ENCODE peak calls at places on chromosome 13, in five cellular contexts. One of them, this sample, is unnamed.

GRCh38 chr13:33348366-33348765 is 62.8 kb upstream of the STARD13 start:
- DNase-seq in cardiac muscle cell: no peak
- DNase-seq in AG04449: no peak
- DNase-seq in GM23338: no peak
- DNase-seq in sigmoid colon: no peak
- DNase-seq in this sample: no peak

GRCh38 chr13:40389081-40389641 is 277.3 kb downstream of the FOXO1 start:
- DNase-seq in AG04449: no peak
- DNase-seq in sigmoid colon: no peak
- DNase-seq in cardiac muscle cell: no peak
- DNase-seq in GM23338: no peak
- DNase-seq in this sample: no peak

GRCh38 chr13:91572439-91572838 is 174.0 kb downstream of the GPC5 start:
- DNase-seq in sigmoid colon: no peak
- DNase-seq in GM23338: no peak
- DNase-seq in AG04449: no peak
- DNase-seq in cardiac muscle cell: no peak
- DNase-seq in this sample: no peak

GRCh38 chr13:113843864-113844556 is 19.9 kb downstream of the GAS6 start:
- DNase-seq in cardiac muscle cell: no peak
- DNase-seq in AG04449: no peak
- DNase-seq in sigmoid colon: no peak
- DNase-seq in GM23338: peak; percentile 45
- DNase-seq in this sample: no peak

GRCh38 chr13:40665061-40665753 is 1.2 kb downstream of the FOXO1 start:
- DNase-seq in sigmoid colon: no peak
- DNase-seq in GM23338: peak; percentile 47
- DNase-seq in cardiac muscle cell: peak; percentile 68
- DNase-seq in AG04449: no peak
- DNase-seq in this sample: peak; percentile 69

GRCh38 chr13:22927008-22927393 is 253.8 kb upstream of the SGCG start:
- DNase-seq in GM23338: peak; percentile 58
- DNase-seq in sigmoid colon: no peak
- DNase-seq in AG04449: no peak
- DNase-seq in cardiac muscle cell: no peak
- DNase-seq in this sample: no peak

GRCh38 chr13:106173346-106173745 is 362.1 kb downstream of the EFNB2 start:
- DNase-seq in GM23338: no peak
- DNase-seq in AG04449: no peak
- DNase-seq in cardiac muscle cell: no peak
- DNase-seq in sigmoid colon: no peak
- DNase-seq in this sample: no peak

GRCh38 chr13:108830916-108831315 is 201.5 kb downstream of the MYO16 start:
- DNase-seq in sigmoid colon: no peak
- DNase-seq in cardiac muscle cell: no peak
- DNase-seq in GM23338: no peak
- DNase-seq in AG04449: no peak
- DNase-seq in this sample: no peak

GRCh38 chr13:30043631-30043925 is 193.2 kb upstream of the UBL3 start:
- DNase-seq in GM23338: no peak
- DNase-seq in cardiac muscle cell: no peak
- DNase-seq in AG04449: no peak
- DNase-seq in sigmoid colon: no peak
- DNase-seq in this sample: no peak

GRCh38 chr13:40787062-40787461 is 2.3 kb upstream of the SLC25A15 start:
- DNase-seq in AG04449: no peak
- DNase-seq in GM23338: no peak
- DNase-seq in cardiac muscle cell: no peak
- DNase-seq in sigmoid colon: no peak
- DNase-seq in this sample: no peak

GRCh38 chr13:26707122-26708006 is 53.2 kb downstream of the GPR12 start:
- DNase-seq in AG04449: no peak
- DNase-seq in GM23338: peak; percentile 91
- DNase-seq in sigmoid colon: no peak
- DNase-seq in cardiac muscle cell: peak; percentile 69
- DNase-seq in this sample: peak; percentile 61

GRCh38 chr13:39892731-39893293 is 237.3 kb downstream of the COG6 start:
- DNase-seq in GM23338: no peak
- DNase-seq in cardiac muscle cell: no peak
- DNase-seq in AG04449: no peak
- DNase-seq in sigmoid colon: no peak
- DNase-seq in this sample: no peak

GRCh38 chr13:113981201-113981605 is 7.3 kb upstream of the C13orf46 start:
- DNase-seq in GM23338: no peak
- DNase-seq in sigmoid colon: peak; percentile 62
- DNase-seq in cardiac muscle cell: no peak
- DNase-seq in AG04449: no peak
- DNase-seq in this sample: peak; percentile 31

GRCh38 chr13:30798776-30799625 is 63.7 kb downstream of the ALOX5AP start:
- DNase-seq in sigmoid colon: peak; percentile 62
- DNase-seq in GM23338: peak; percentile 30
- DNase-seq in AG04449: no peak
- DNase-seq in cardiac muscle cell: no peak
- DNase-seq in this sample: no peak

GRCh38 chr13:67275351-67275989 is 45.3 kb upstream of the PCDH9 start:
- DNase-seq in sigmoid colon: no peak
- DNase-seq in cardiac muscle cell: no peak
- DNase-seq in GM23338: no peak
- DNase-seq in AG04449: no peak
- DNase-seq in this sample: no peak

GRCh38 chr13:35514166-35514565 is 37.7 kb upstream of the MAB21L1 start:
- DNase-seq in GM23338: no peak
- DNase-seq in AG04449: no peak
- DNase-seq in sigmoid colon: no peak
- DNase-seq in cardiac muscle cell: no peak
- DNase-seq in this sample: no peak

GRCh38 chr13:78777973-78778372 is 119.0 kb upstream of the OBI1 start:
- DNase-seq in GM23338: no peak
- DNase-seq in sigmoid colon: no peak
- DNase-seq in AG04449: no peak
- DNase-seq in cardiac muscle cell: no peak
- DNase-seq in this sample: no peak

GRCh38 chr13:35356572-35356971 is 119.9 kb downstream of the MAB21L1 start:
- DNase-seq in cardiac muscle cell: no peak
- DNase-seq in AG04449: no peak
- DNase-seq in sigmoid colon: no peak
- DNase-seq in GM23338: no peak
- DNase-seq in this sample: no peak

GRCh38 chr13:20170931-20171330 is 10.1 kb upstream of the GJA3 start:
- DNase-seq in GM23338: no peak
- DNase-seq in AG04449: no peak
- DNase-seq in sigmoid colon: no peak
- DNase-seq in cardiac muscle cell: no peak
- DNase-seq in this sample: no peak

GRCh38 chr13:109154146-109154545 is 524.7 kb downstream of the MYO16 start:
- DNase-seq in AG04449: no peak
- DNase-seq in sigmoid colon: no peak
- DNase-seq in GM23338: no peak
- DNase-seq in cardiac muscle cell: no peak
- DNase-seq in this sample: no peak

GRCh38 chr13:87331178-87331577 is 340.0 kb upstream of the SLITRK5 start:
- DNase-seq in GM23338: no peak
- DNase-seq in AG04449: no peak
- DNase-seq in cardiac muscle cell: no peak
- DNase-seq in sigmoid colon: no peak
- DNase-seq in this sample: peak; percentile 2

GRCh38 chr13:33172400-33172799 is 113.2 kb downstream of the STARD13 start:
- DNase-seq in AG04449: no peak
- DNase-seq in cardiac muscle cell: no peak
- DNase-seq in GM23338: no peak
- DNase-seq in sigmoid colon: no peak
- DNase-seq in this sample: no peak

GRCh38 chr13:30711375-30711774 is 24.0 kb upstream of the ALOX5AP start:
- DNase-seq in AG04449: no peak
- DNase-seq in cardiac muscle cell: no peak
- DNase-seq in sigmoid colon: no peak
- DNase-seq in GM23338: no peak
- DNase-seq in this sample: no peak

GRCh38 chr13:42594577-42595571 is 20.9 kb downstream of the TNFSF11 start:
- DNase-seq in GM23338: peak; percentile 89
- DNase-seq in sigmoid colon: peak; percentile 79
- DNase-seq in cardiac muscle cell: peak; percentile 81
- DNase-seq in AG04449: no peak
- DNase-seq in this sample: peak; percentile 65

GRCh38 chr13:94188173-94188869 is 291.2 kb downstream of the DCT start:
- DNase-seq in AG04449: no peak
- DNase-seq in sigmoid colon: no peak
- DNase-seq in GM23338: peak; percentile 48
- DNase-seq in cardiac muscle cell: no peak
- DNase-seq in this sample: no peak

GRCh38 chr13:107192289-107192688 is 624.4 kb upstream of the ARGLU1 start:
- DNase-seq in cardiac muscle cell: no peak
- DNase-seq in sigmoid colon: no peak
- DNase-seq in AG04449: no peak
- DNase-seq in GM23338: peak; percentile 56
- DNase-seq in this sample: peak; percentile 76

GRCh38 chr13:99446242-99446641 is 55.0 kb upstream of the TM9SF2 start:
- DNase-seq in sigmoid colon: no peak
- DNase-seq in cardiac muscle cell: no peak
- DNase-seq in GM23338: peak; percentile 79
- DNase-seq in AG04449: no peak
- DNase-seq in this sample: no peak
- TF ChIP-seq CTCF in sigmoid colon: no peak
- TF ChIP-seq CTCF in cardiac muscle cell: no peak
- TF ChIP-seq CTCF in GM23338: peak; percentile 54
- TF ChIP-seq CTCF in AG04449: no peak
- TF ChIP-seq CTCF in this sample: no peak

GRCh38 chr13:97327521-97328221 is 105.5 kb downstream of the MBNL2 start:
- DNase-seq in GM23338: no peak
- DNase-seq in cardiac muscle cell: no peak
- DNase-seq in AG04449: no peak
- DNase-seq in sigmoid colon: no peak
- DNase-seq in this sample: no peak
- H3K4me3 ChIP-seq in GM23338: no peak overlapping the region
- H3K4me3 ChIP-seq in cardiac muscle cell: no peak overlapping the region
- H3K4me3 ChIP-seq in AG04449: no peak overlapping the region
- H3K4me3 ChIP-seq in sigmoid colon: no peak overlapping the region
- H3K4me3 ChIP-seq in this sample: no peak overlapping the region

GRCh38 chr13:110342474-110342873 is 35.4 kb downstream of the COL4A2 start:
- DNase-seq in GM23338: no peak
- DNase-seq in sigmoid colon: no peak
- DNase-seq in cardiac muscle cell: no peak
- DNase-seq in AG04449: no peak
- DNase-seq in this sample: no peak
- TF ChIP-seq CTCF in GM23338: no peak
- TF ChIP-seq CTCF in sigmoid colon: no peak
- TF ChIP-seq CTCF in cardiac muscle cell: no peak
- TF ChIP-seq CTCF in AG04449: no peak
- TF ChIP-seq CTCF in this sample: no peak

DNA sequence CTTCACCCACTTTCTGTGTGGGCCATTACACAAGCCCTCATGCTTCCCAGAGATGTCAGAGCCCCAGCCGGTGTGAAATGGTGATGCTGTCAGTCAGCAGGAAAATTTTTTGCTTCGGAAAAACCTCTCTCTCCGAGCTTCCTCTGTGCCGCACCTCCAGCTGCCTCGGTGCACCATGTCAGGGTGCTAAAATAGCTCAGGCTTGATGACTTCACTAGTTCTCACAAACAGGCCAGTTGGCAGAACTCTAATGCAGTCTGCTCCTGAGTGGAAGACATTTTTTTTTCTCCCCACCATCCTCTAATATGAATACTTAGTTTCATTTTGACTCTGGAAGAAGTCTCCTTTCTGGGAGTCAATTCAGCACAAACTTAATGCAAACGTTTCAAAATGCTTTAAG is 71.3 kb downstream of the KLF12 start:
- DNase-seq in GM23338: no peak
- DNase-seq in sigmoid colon: peak; percentile 82
- DNase-seq in cardiac muscle cell: peak; percentile 46
- DNase-seq in AG04449: no peak
- DNase-seq in this sample: no peak
- H3K4me3 ChIP-seq in GM23338: no peak overlapping the region
- H3K4me3 ChIP-seq in sigmoid colon: peak overlapping the region; percentile 38
- H3K4me3 ChIP-seq in cardiac muscle cell: no peak overlapping the region
- H3K4me3 ChIP-seq in AG04449: no peak overlapping the region
- H3K4me3 ChIP-seq in this sample: no peak overlapping the region

DNA sequence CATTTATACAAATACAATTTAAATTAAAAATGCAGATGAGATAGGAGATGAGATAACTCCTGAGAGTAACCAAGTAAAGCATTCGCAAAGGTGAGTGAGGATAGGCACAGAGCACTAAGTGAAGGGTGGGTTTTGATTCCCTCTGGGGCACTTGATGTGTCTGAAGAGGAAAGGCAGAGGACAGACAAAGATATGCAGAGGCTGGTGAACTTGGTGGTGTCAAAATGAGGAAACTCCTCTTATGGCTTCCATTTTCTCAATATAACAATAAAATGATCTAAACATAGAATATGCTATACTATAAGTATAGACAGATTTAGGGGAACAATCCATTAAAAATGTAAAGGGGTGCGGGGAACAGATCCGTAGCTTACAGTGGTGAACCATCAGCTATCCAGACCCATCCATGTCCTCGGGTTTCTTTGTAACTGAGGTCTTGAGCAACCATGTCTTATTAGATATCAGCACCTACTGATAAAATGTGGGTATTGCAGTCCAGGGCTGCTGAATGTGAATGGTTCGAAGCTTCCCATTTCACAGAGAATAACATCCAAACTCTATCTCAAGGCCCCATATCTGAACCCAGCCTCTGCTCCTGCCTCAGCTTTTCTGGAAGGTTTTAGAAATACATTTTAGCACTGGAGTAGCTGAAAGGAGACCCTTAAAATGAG is 73.9 kb upstream of the SLC10A2 start:
- DNase-seq in sigmoid colon: no peak
- DNase-seq in GM23338: peak; percentile 85
- DNase-seq in cardiac muscle cell: peak; percentile 37
- DNase-seq in AG04449: no peak
- DNase-seq in this sample: no peak
- TF ChIP-seq CTCF in sigmoid colon: peak; percentile 7
- TF ChIP-seq CTCF in GM23338: peak; percentile 81
- TF ChIP-seq CTCF in cardiac muscle cell: peak; percentile 20
- TF ChIP-seq CTCF in AG04449: no peak
- TF ChIP-seq CTCF in this sample: peak; percentile 51